ENCODE peak calls at places on chromosomes 13 and 19, in nine cellular contexts. N is BJ, Y is Caco-2, B is brain microvascular endothelial cell, C is tibial artery, U is HFF-Myc, T is AG09309, V is neural progenitor cell, M is IMR-90. F is an unnamed sample.

GRCh38 chr13:94660695-94661324 is 51.5 kb downstream of the SOX21 start:
- DNase-seq in N (no peak), T (no peak), C (no peak), B (peak), U (no peak), Y (peak), M (peak), V (peak), F (no peak)

GRCh38 chr19:42466521-42467436 is 24.0 kb upstream of the CXCL17 start:
- DNase-seq in M (no peak), B (no peak), T (no peak), N (no peak), U (no peak), Y (no peak), V (no peak), C (no peak), F (no peak)

GRCh38 chr19:45403781-45404556 is 900 bp downstream of the PPP1R13L start:
- DNase-seq in U (no peak), C (peak), V (peak), N (no peak), T (no peak), Y (peak), M (no peak), B (peak), F (no peak)

GRCh38 chr13:32037471-32037870 is 5.9 kb downstream of the FRY start:
- DNase-seq in M (no peak), V (no peak), U (no peak), Y (no peak), B (no peak), C (no peak), T (no peak), N (no peak), F (no peak)

GRCh38 chr13:110392510-110393233 is 85.6 kb downstream of the COL4A2 start:
- DNase-seq in U (no peak), M (peak), T (no peak), B (peak), Y (no peak), C (no peak), V (no peak), N (no peak), F (no peak)

GRCh38 chr19:40523322-40524047 is 53.2 kb upstream of the SHKBP1 start:
- DNase-seq in M (peak), V (peak), T (peak), Y (peak), B (peak), C (peak), U (no peak), N (no peak), F (peak)

GRCh38 chr19:38653028-38653571 is 5.7 kb downstream of the ACTN4 start:
- DNase-seq in B (no peak), T (no peak), U (no peak), C (peak), N (no peak), M (peak), V (no peak), Y (peak), F (no peak)

GRCh38 chr13:30998548-30999140 is 66.2 kb downstream of the TEX26 start:
- DNase-seq in M (peak), U (no peak), T (no peak), B (peak), C (no peak), N (no peak), Y (no peak), V (peak), F (peak)

GRCh38 chr19:58406818-58407657 is 1.4 kb upstream of the ZNF584 start:
- DNase-seq in C (no peak), B (no peak), V (peak), M (no peak), U (no peak), Y (no peak), T (no peak), N (no peak), F (no peak)

GRCh38 chr13:33080962-33081655 is 64.9 kb downstream of the KL start:
- DNase-seq in T (no peak), Y (no peak), V (no peak), N (no peak), M (no peak), C (no peak), U (no peak), B (no peak), F (no peak)

GRCh38 chr19:55472463-55472862 is 4.0 kb upstream of the ZNF628 start:
- DNase-seq in T (no peak), Y (peak), N (no peak), V (no peak), M (peak), B (peak), C (no peak), U (no peak), F (no peak)

GRCh38 chr19:18895038-18895827 is 725 bp downstream of the CERS1 start:
- DNase-seq in M (no peak), B (no peak), T (no peak), C (peak), U (no peak), N (no peak), Y (peak), V (peak), F (no peak)

GRCh38 chr13:21134475-21134874 is 41.9 kb downstream of the SKA3 start:
- DNase-seq in N (no peak), T (no peak), C (no peak), B (no peak), V (no peak), U (no peak), M (no peak), Y (no peak), F (no peak)

GRCh38 chr19:57305056-57305455 is 15.2 kb upstream of the ZNF543 start:
- DNase-seq in B (no peak), T (no peak), N (no peak), V (no peak), C (no peak), M (no peak), U (no peak), Y (no peak), F (no peak)

GRCh38 chr19:8905342-8905741 is 73.2 kb downstream of the MBD3L1 start:
- DNase-seq in V (no peak), B (no peak), Y (no peak), N (no peak), M (no peak), C (no peak), U (no peak), T (no peak), F (no peak)

GRCh38 chr19:2867025-2867991 is at the start of gene ZNF556:
- DNase-seq in V (no peak), U (no peak), M (no peak), C (no peak), B (no peak), Y (peak), T (no peak), N (no peak), F (no peak)

DNA sequence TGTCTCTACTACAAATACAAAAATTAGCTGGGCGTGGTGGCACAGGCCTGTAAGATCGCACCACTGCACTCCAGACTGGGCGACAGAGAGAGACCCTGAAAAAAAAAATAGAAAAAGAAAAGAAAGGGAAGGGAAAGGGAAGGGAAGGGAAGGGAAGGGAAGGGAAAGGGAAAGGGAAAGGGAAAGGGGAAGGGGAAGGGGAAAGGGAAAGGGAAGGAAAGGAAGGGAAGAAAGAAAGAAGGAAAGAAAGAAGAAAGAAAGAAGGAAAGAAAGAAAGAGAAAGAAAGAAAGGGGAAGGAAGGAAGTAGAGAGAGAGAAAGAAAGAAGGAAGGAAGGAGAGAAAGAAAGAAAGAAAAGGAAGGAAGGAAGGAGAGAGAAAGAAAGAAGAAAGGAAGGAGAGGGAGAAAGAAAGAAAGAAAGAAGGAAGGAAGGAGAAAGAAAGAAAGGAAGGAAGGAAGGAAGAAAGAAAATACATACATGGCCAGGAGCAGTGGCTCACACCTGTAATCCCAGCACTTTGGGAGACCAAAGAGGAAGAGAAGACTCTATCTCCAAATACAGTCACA is 8.1 kb upstream of the SYDE1 start:
- DNase-seq in U (no peak), N (no peak), V (no peak), T (no peak), Y (no peak), B (no peak), M (no peak), C (no peak), F (no peak)
- H3K4me3 ChIP-seq in U (no peak), N (no peak), V (no peak), T (no peak), Y (no peak), B (no peak), M (no peak), C (no peak), F (no peak)

GRCh38 chr19:48591021-48591420 is 15.5 kb upstream of the SPACA4 start:
- DNase-seq in N (no peak), U (no peak), B (no peak), V (no peak), M (no peak), C (no peak), T (no peak), Y (no peak), F (no peak)
- TF ChIP-seq CTCF in N (no peak), U (no peak), B (peak), V (no peak), M (peak), C (no peak), T (no peak), Y (peak), F (no peak)

GRCh38 chr13:113820813-113821651 is 42.8 kb downstream of the GAS6 start:
- DNase-seq in V (no peak), M (peak), B (peak), U (peak), C (peak), Y (no peak), T (peak), N (peak), F (peak)
- H3K4me3 ChIP-seq in V (no peak), M (no peak), B (peak), U (peak), C (peak), Y (no peak), T (no peak), N (no peak), F (no peak)

DNA sequence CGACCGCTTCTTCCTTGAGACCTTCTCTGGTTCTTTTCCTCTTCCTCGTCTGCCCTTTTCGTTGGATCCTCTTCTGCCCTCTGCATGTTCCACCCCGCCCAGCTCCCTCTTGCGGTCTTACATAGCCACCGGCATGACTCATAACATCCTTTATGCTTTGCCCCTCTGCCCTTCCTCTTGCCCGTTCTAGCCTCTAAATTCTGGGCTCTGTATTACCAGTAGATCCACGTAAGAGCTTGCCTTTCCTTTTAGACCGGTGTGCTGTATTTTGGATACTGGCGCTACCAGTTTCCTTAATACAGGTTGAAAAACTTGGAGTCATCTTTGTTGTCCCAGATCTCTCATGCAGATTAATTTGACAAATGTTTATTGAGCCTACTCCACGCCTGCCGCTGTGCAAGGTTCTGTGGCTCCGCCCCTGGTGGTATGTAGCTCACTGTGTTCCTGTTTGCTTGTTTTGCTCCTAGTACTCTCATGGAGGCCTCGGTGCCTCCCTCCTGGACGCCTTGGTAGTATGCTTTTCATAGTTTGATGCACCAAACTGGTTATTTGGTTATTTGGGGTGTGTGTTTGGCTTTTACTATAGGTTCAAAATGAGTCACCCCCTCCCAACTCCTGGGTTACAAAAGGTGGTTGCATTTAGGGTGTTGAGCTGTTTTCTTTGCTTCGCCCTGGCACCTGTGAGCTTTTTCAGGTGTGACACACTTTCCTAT is 1.7 kb downstream of the GTF3A start:
- DNase-seq in Y (peak), T (peak), M (peak), V (peak), C (peak), B (peak), U (peak), N (no peak), F (peak)
- TF ChIP-seq CTCF in Y (peak), T (peak), M (peak), V (peak), C (peak), B (peak), U (peak), N (peak), F (peak)

GRCh38 chr13:50124536-50125305 is 109.5 kb downstream of the KCNRG start:
- DNase-seq in U (no peak), V (peak), N (peak), Y (peak), M (peak), T (no peak), B (no peak), C (peak), F (peak)

GRCh38 chr13:50122465-50122864 is 107.2 kb downstream of the KCNRG start:
- DNase-seq in B (no peak), V (peak), C (no peak), N (no peak), U (no peak), Y (no peak), M (no peak), T (no peak), F (no peak)

GRCh38 chr13:50123862-50124535 is 108.8 kb downstream of the KCNRG start:
- DNase-seq in T (peak), V (peak), U (peak), B (peak), M (peak), C (peak), Y (peak), N (peak), F (peak)

GRCh38 chr13:50123515-50123861 is 108.2 kb downstream of the KCNRG start:
- DNase-seq in C (no peak), B (no peak), V (no peak), T (no peak), M (no peak), U (no peak), Y (no peak), N (no peak), F (no peak)

DNA sequence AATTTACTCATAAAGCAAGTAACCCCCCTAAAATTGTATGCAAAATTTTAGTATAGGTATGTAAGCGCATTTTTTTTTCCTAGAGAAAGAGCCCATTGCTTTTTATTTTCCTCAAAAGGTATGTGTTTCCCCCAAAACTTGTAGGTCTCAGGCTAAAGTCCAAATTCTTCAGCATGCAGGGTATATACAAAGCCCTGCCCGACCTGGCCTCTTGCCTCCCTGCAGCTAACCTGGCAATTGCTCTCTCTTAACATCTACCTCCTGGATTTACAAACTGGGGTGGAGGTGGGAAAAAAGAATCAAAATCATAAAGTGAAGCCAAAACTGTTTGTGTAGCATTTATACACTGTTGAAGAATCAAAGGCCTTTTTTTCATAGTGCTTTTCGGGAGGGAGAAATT is 107.8 kb downstream of the KCNRG start:
- DNase-seq in Y (no peak), N (no peak), U (no peak), M (no peak), T (no peak), V (no peak), C (no peak), B (no peak), F (no peak)
- H3K4me3 ChIP-seq in Y (peak), N (peak), U (no peak), M (no peak), T (peak), V (peak), C (peak), B (no peak), F (peak)

GRCh38 chr19:10895920-10896319 is 24.6 kb downstream of the CARM1 start:
- DNase-seq in C (no peak), V (no peak), M (no peak), U (no peak), N (no peak), B (no peak), T (no peak), Y (no peak), F (no peak)
- TF ChIP-seq CTCF in C (no peak), V (no peak), M (no peak), U (peak), N (peak), B (peak), T (no peak), Y (peak), F (peak)

GRCh38 chr19:1277061-1277460 is 1.7 kb downstream of the FAM174C start:
- DNase-seq in T (no peak), M (no peak), U (no peak), N (no peak), V (no peak), C (no peak), Y (no peak), B (no peak), F (no peak)

GRCh38 chr19:1275976-1276619 is 768 bp downstream of the FAM174C start:
- DNase-seq in V (no peak), Y (no peak), U (no peak), N (no peak), M (no peak), T (no peak), B (no peak), C (no peak), F (no peak)

GRCh38 chr19:1278074-1278473 is 2.7 kb downstream of the FAM174C start:
- DNase-seq in M (no peak), V (no peak), C (no peak), Y (no peak), U (no peak), N (no peak), T (no peak), B (no peak), F (no peak)

GRCh38 chr19:1275260-1275975 is at the start of gene FAM174C:
- DNase-seq in U (peak), Y (peak), V (peak), T (peak), C (peak), N (peak), M (peak), B (peak), F (peak)

GRCh38 chr19:1276620-1277007 is 1.3 kb downstream of the FAM174C start:
- DNase-seq in T (no peak), M (no peak), Y (no peak), U (no peak), B (no peak), C (no peak), V (no peak), N (no peak), F (no peak)
- H3K4me3 ChIP-seq in T (peak), M (no peak), Y (peak), U (peak), B (no peak), C (peak), V (peak), N (no peak), F (peak)

GRCh38 chr13:42478531-42479156 is 95.3 kb upstream of the TNFSF11 start:
- DNase-seq in U (no peak), Y (no peak), N (no peak), T (no peak), C (no peak), M (peak), B (peak), V (peak), F (no peak)
- TF ChIP-seq CTCF in U (peak), Y (peak), N (peak), T (peak), C (no peak), M (peak), B (peak), V (peak), F (peak)

F was measured in retinal pigment epithelial cell.